ENCODE peak calls at places on chromosome 1, in four cellular contexts. One of them, this sample, is unnamed.

GRCh38 chr1:185453496-185454192 is 136.6 kb upstream of the IVNS1ABP start:
- DNase-seq in PC-3: peak
- DNase-seq in endodermal cell: no peak
- DNase-seq in lower lobe of right lung: no peak
- DNase-seq in this sample: no peak

GRCh38 chr1:2640626-2641025 is 7.8 kb upstream of the MMEL1 start:
- DNase-seq in lower lobe of right lung: no peak
- DNase-seq in PC-3: no peak
- DNase-seq in endodermal cell: no peak
- DNase-seq in this sample: peak

GRCh38 chr1:26161408-26162219 is 2.7 kb downstream of the FAM110D start:
- DNase-seq in endodermal cell: peak
- DNase-seq in lower lobe of right lung: peak
- DNase-seq in PC-3: peak
- DNase-seq in this sample: peak

GRCh38 chr1:170204121-170204520 is 58.4 kb downstream of the NTMT2 start:
- DNase-seq in PC-3: no peak
- DNase-seq in endodermal cell: no peak
- DNase-seq in lower lobe of right lung: no peak
- DNase-seq in this sample: no peak

GRCh38 chr1:12565094-12565965 is 52.7 kb downstream of the DHRS3 start:
- DNase-seq in endodermal cell: no peak
- DNase-seq in lower lobe of right lung: no peak
- DNase-seq in PC-3: no peak
- DNase-seq in this sample: no peak

GRCh38 chr1:10402729-10403274 is 3.9 kb downstream of the PGD start:
- DNase-seq in lower lobe of right lung: no peak
- DNase-seq in PC-3: no peak
- DNase-seq in endodermal cell: no peak
- DNase-seq in this sample: no peak

GRCh38 chr1:24293392-24294227 is 25.5 kb upstream of the GRHL3 start:
- DNase-seq in PC-3: peak
- DNase-seq in endodermal cell: peak
- DNase-seq in lower lobe of right lung: no peak
- DNase-seq in this sample: no peak

GRCh38 chr1:186750250-186750649 is 70.0 kb upstream of the PTGS2 start:
- DNase-seq in PC-3: peak
- DNase-seq in endodermal cell: no peak
- DNase-seq in lower lobe of right lung: no peak
- DNase-seq in this sample: no peak

GRCh38 chr1:233242827-233243483 is 52.6 kb downstream of the PCNX2 start:
- DNase-seq in endodermal cell: no peak
- DNase-seq in PC-3: no peak
- DNase-seq in lower lobe of right lung: no peak
- DNase-seq in this sample: no peak

GRCh38 chr1:54849219-54850081 is 37.5 kb downstream of the DHCR24 start:
- DNase-seq in endodermal cell: peak
- DNase-seq in lower lobe of right lung: no peak
- DNase-seq in PC-3: no peak
- DNase-seq in this sample: no peak

GRCh38 chr1:162279099-162279498 is 97.6 kb downstream of the SPATA46 start:
- DNase-seq in endodermal cell: no peak
- DNase-seq in PC-3: no peak
- DNase-seq in lower lobe of right lung: no peak
- DNase-seq in this sample: no peak

GRCh38 chr1:53616511-53616910 is 122.5 kb downstream of the GLIS1 start:
- DNase-seq in PC-3: no peak
- DNase-seq in lower lobe of right lung: peak
- DNase-seq in endodermal cell: no peak
- DNase-seq in this sample: no peak

GRCh38 chr1:26285366-26286063 is 5.6 kb downstream of the SH3BGRL3 start:
- DNase-seq in lower lobe of right lung: no peak
- DNase-seq in PC-3: peak
- DNase-seq in endodermal cell: peak
- DNase-seq in this sample: peak

GRCh38 chr1:87450615-87451209 is 122.0 kb downstream of the LMO4 start:
- DNase-seq in PC-3: peak
- DNase-seq in endodermal cell: peak
- DNase-seq in lower lobe of right lung: no peak
- DNase-seq in this sample: no peak
- TF ChIP-seq CTCF in PC-3: peak
- TF ChIP-seq CTCF in endodermal cell: peak
- TF ChIP-seq CTCF in lower lobe of right lung: no peak
- TF ChIP-seq CTCF in this sample: peak

GRCh38 chr1:56591909-56592308 is 12.5 kb upstream of the PLPP3 start:
- DNase-seq in lower lobe of right lung: no peak
- DNase-seq in endodermal cell: no peak
- DNase-seq in PC-3: no peak
- DNase-seq in this sample: no peak
- TF ChIP-seq CTCF in lower lobe of right lung: no peak
- TF ChIP-seq CTCF in endodermal cell: no peak
- TF ChIP-seq CTCF in PC-3: no peak
- TF ChIP-seq CTCF in this sample: no peak

GRCh38 chr1:16921391-16922185 is at the start of gene CROCC:
- DNase-seq in lower lobe of right lung: peak
- DNase-seq in endodermal cell: peak
- DNase-seq in PC-3: no peak
- DNase-seq in this sample: peak
- TF ChIP-seq CTCF in lower lobe of right lung: no peak
- TF ChIP-seq CTCF in endodermal cell: no peak
- TF ChIP-seq CTCF in PC-3: no peak
- TF ChIP-seq CTCF in this sample: no peak

GRCh38 chr1:21295059-21295401 is 4.8 kb upstream of the ECE1 start:
- DNase-seq in PC-3: peak
- DNase-seq in endodermal cell: no peak
- DNase-seq in lower lobe of right lung: no peak
- DNase-seq in this sample: no peak

GRCh38 chr1:21295545-21295944 is 5.3 kb upstream of the ECE1 start:
- DNase-seq in PC-3: no peak
- DNase-seq in lower lobe of right lung: no peak
- DNase-seq in endodermal cell: no peak
- DNase-seq in this sample: no peak

GRCh38 chr1:21292991-21293536 is 2.8 kb upstream of the ECE1 start:
- DNase-seq in PC-3: no peak
- DNase-seq in lower lobe of right lung: no peak
- DNase-seq in endodermal cell: no peak
- DNase-seq in this sample: peak

GRCh38 chr1:21293537-21294265 is 3.4 kb upstream of the ECE1 start:
- DNase-seq in PC-3: no peak
- DNase-seq in lower lobe of right lung: no peak
- DNase-seq in endodermal cell: no peak
- DNase-seq in this sample: peak

DNA sequence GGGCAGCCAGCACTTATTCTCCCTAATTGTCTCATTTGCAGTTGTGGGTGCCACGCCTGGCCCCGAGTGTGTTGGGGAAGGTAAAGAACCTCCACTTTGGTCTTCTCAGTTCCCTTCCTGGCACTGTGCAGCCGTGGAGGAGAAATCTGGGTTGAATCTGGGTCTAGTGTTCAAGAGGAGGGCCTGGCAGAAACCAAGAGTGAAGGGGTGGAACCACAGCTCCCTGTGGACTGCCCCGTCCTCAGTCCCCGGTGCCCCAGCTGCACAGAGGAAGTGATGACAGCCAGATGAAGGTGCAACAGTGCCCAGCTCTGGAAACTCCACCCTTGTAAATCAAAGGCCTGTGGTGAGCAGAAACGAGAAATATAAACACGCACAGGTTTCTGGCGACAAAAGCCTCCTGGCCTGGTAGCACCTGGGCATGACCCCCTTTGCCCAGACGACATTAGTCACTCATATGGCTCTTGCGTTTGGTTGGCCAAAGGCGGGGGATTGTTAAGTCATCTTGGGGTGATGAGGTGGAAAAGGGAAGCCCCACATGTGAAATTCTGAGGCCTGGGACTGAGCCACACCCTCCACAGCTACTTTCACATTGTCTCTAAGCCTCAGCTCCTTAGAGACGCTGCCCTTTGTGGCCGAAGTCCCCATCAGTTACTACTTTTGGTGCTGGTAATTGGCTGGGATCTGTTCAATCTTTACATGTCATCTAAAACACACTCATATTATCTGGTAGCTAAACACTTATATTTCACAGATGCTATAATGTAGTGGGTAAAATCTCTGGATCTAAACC is 4.2 kb upstream of the ECE1 start:
- DNase-seq in endodermal cell: no peak
- DNase-seq in PC-3: peak
- DNase-seq in lower lobe of right lung: peak
- DNase-seq in this sample: peak
- TF ChIP-seq CTCF in endodermal cell: no peak
- TF ChIP-seq CTCF in PC-3: no peak
- TF ChIP-seq CTCF in lower lobe of right lung: no peak
- TF ChIP-seq CTCF in this sample: no peak

DNA sequence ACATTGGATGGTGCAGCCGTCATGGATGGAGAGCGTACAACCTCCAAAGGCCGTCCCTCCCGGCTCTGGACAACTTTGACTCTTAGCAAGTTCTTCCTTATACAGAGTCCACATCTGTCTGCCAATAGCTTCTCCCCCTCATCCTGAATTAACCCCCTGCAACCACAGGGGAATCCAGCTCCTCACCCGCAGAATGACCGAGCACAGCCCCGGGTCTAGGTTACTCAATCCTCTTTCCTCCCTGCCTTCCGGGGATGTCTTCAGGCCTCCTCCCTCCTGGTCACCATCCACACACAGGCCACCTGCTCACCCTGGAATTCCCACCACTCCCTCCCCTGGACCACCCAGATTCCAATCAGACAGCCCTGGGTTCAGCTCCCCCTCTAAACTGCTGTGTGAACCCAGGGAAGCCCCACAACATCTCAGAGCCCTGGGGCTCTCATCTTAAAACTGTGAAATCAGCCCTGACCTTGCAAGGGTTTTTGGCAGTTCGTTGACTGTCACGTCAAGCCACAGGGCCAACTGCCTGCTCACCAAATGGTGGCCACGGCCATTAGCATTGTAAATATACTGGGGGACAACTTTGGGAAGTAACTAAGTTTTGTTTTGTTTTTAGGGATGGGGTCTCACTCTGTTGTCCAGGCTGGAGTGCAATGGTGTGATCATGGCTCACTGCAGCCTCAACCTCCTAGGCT is 54.2 kb downstream of the HSPG2 start:
- DNase-seq in PC-3: no peak
- DNase-seq in lower lobe of right lung: no peak
- DNase-seq in endodermal cell: no peak
- DNase-seq in this sample: no peak
- TF ChIP-seq CTCF in PC-3: no peak
- TF ChIP-seq CTCF in lower lobe of right lung: no peak
- TF ChIP-seq CTCF in endodermal cell: no peak
- TF ChIP-seq CTCF in this sample: no peak

DNA sequence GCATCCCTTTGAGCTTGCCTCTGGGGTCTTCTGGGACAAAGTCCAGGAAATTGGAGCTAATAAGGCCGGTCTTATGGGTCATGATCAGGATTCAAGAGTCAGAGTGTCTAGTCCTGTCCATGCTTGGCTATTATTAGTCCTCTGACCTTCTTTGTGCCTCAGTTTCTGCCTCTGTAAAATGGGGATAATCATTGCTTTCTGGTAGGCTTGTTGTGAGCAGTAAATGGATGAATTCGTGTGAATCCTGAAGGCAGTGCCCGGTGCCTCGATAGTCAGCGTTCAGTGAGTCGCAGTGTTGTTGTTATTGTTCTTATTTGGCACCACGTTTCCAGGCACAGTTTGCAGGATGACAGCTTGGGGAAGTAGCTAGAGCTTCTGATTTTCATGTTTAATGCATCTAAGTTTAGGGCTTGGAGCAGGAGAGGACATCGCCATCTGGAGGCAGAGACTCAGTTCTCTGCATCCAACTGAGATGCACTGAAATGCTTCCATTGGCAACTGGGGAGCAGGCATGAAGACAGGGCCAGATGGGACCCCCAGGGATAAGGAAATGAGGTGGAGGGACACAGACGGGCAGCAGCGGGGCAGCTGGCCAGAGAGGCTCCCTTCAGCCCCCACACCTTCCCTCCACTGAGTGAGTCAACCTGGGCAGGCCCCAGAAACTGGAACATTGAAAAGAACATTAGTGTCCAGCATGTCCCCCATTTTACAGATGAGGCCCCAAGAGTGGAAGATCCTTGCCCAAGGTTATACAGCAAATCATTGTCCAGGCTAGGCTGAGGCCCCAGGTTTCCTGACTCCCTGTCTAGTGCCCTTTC is 160.3 kb downstream of the PTPRU start:
- DNase-seq in endodermal cell: peak
- DNase-seq in PC-3: peak
- DNase-seq in lower lobe of right lung: no peak
- DNase-seq in this sample: no peak
- TF ChIP-seq CTCF in endodermal cell: peak
- TF ChIP-seq CTCF in PC-3: peak
- TF ChIP-seq CTCF in lower lobe of right lung: no peak
- TF ChIP-seq CTCF in this sample: no peak

GRCh38 chr1:151221616-151222015 is 23.3 kb downstream of the PIP5K1A start:
- DNase-seq in endodermal cell: no peak
- DNase-seq in PC-3: no peak
- DNase-seq in lower lobe of right lung: no peak
- DNase-seq in this sample: no peak
- TF ChIP-seq CTCF in endodermal cell: no peak
- TF ChIP-seq CTCF in PC-3: no peak
- TF ChIP-seq CTCF in lower lobe of right lung: no peak
- TF ChIP-seq CTCF in this sample: no peak

This sample was measured in GM13977.